ENCODE peak calls at places on chromosome 5, in ten cellular contexts. H, T, U, X, N, K, D, W, J and Q are unnamed samples.

GRCh38 chr5:59873113-59873512 is 20.4 kb downstream of the PDE4D start:
- DNase-seq in H (peak; percentile 63), T (no peak), U (no peak), X (peak; percentile 70), N (no peak), K (no peak), D (peak; percentile 12), W (no peak), J (no peak), Q (no peak)

GRCh38 chr5:155274484-155274883 is 260.9 kb downstream of the KIF4B start:
- DNase-seq in H (no peak), T (no peak), U (no peak), X (no peak), N (no peak), K (no peak), D (no peak), W (no peak), J (no peak), Q (no peak)

GRCh38 chr5:170907758-170908157 is 45.9 kb downstream of the RANBP17 start:
- DNase-seq in H (no peak), T (no peak), U (no peak), X (peak; percentile 58), N (no peak), K (no peak), D (no peak), W (no peak), J (no peak), Q (no peak)

GRCh38 chr5:121968910-121969607 is 7.3 kb downstream of the SRFBP1 start:
- DNase-seq in H (peak; percentile 97), T (no peak), U (no peak), X (peak; percentile 96), N (no peak), K (no peak), D (no peak), W (no peak), J (no peak), Q (no peak)

GRCh38 chr5:115377468-115378217 is 81.2 kb upstream of the CCDC112 start:
- DNase-seq in H (peak; percentile 68), T (no peak), U (no peak), X (peak; percentile 95), N (no peak), K (no peak), D (peak; percentile 37), W (no peak), J (peak; percentile 80), Q (no peak)

GRCh38 chr5:144162686-144163085 is 7.8 kb downstream of the YIPF5 start:
- DNase-seq in H (no peak), T (no peak), U (no peak), X (no peak), N (no peak), K (no peak), D (no peak), W (no peak), J (no peak), Q (no peak)

GRCh38 chr5:170218730-170219129 is 14.1 kb upstream of the C5orf58 start:
- DNase-seq in H (no peak), T (no peak), U (no peak), X (no peak), N (no peak), K (no peak), D (peak; percentile 29), W (no peak), J (no peak), Q (no peak)

GRCh38 chr5:123865641-123866040 is 353.7 kb downstream of the CSNK1G3 start:
- DNase-seq in H (no peak), T (no peak), U (no peak), X (peak; percentile 96), N (no peak), K (no peak), D (no peak), W (no peak), J (no peak), Q (no peak)

GRCh38 chr5:146947181-146947941 is 68.8 kb upstream of the PPP2R2B start:
- DNase-seq in H (peak; percentile 24), T (no peak), U (peak; percentile 5), X (peak; percentile 20), N (no peak), K (no peak), D (no peak), W (no peak), J (peak; percentile 8), Q (no peak)

GRCh38 chr5:38666668-38667498 is 110.4 kb upstream of the LIFR start:
- DNase-seq in H (peak; percentile 55), T (no peak), U (no peak), X (peak; percentile 43), N (peak; percentile 73), K (no peak), D (no peak), W (no peak), J (no peak), Q (no peak)

GRCh38 chr5:93076566-93076965 is 504.5 kb downstream of the NR2F1-AS1 start:
- DNase-seq in H (no peak), T (no peak), U (no peak), X (no peak), N (no peak), K (no peak), D (no peak), W (no peak), J (no peak), Q (no peak)

GRCh38 chr5:150104550-150104870 is 18.2 kb upstream of the CSF1R start:
- DNase-seq in H (no peak), T (no peak), U (no peak), X (no peak), N (no peak), K (no peak), D (no peak), W (no peak), J (no peak), Q (no peak)

GRCh38 chr5:43065384-43066230 is 25.5 kb upstream of the ANXA2R start:
- DNase-seq in H (peak; percentile 30), T (no peak), U (peak; percentile 60), X (peak; percentile 86), N (peak; percentile 86), K (no peak), D (peak; percentile 38), W (peak; percentile 59), J (peak; percentile 59), Q (peak; percentile 73)

GRCh38 chr5:72363146-72363802 is 43.1 kb downstream of the PTCD2 start:
- DNase-seq in H (peak; percentile 15), T (no peak), U (no peak), X (peak; percentile 87), N (no peak), K (no peak), D (no peak), W (no peak), J (no peak), Q (no peak)

GRCh38 chr5:124783794-124784193 is 37.4 kb upstream of the ZNF608 start:
- DNase-seq in H (no peak), T (no peak), U (no peak), X (no peak), N (no peak), K (no peak), D (peak; percentile 10), W (no peak), J (no peak), Q (no peak)

GRCh38 chr5:166845044-166845443 is 1446.4 kb upstream of the WWC1 start:
- DNase-seq in H (peak; percentile 18), T (no peak), U (no peak), X (peak; percentile 7), N (no peak), K (no peak), D (no peak), W (no peak), J (peak; percentile 23), Q (no peak)

GRCh38 chr5:154755361-154756202 is at the start of gene LARP1:
- DNase-seq in H (no peak), T (no peak), U (peak; percentile 11), X (peak; percentile 54), N (no peak), K (no peak), D (peak; percentile 46), W (no peak), J (peak; percentile 40), Q (no peak)

GRCh38 chr5:168607946-168608345 is 28.8 kb upstream of the PANK3 start:
- DNase-seq in H (no peak), T (no peak), U (no peak), X (no peak), N (no peak), K (no peak), D (no peak), W (no peak), J (no peak), Q (no peak)

GRCh38 chr5:175728316-175728715 is 70.4 kb downstream of the HRH2 start:
- DNase-seq in H (no peak), T (no peak), U (no peak), X (no peak), N (no peak), K (no peak), D (no peak), W (no peak), J (no peak), Q (no peak)

GRCh38 chr5:20020235-20020634 is 32.2 kb upstream of the CDH18 start:
- DNase-seq in H (no peak), T (no peak), U (no peak), X (no peak), N (no peak), K (no peak), D (no peak), W (no peak), J (no peak), Q (no peak)

GRCh38 chr5:65161655-65162054 is 320.1 kb downstream of the ADAMTS6 start:
- DNase-seq in H (no peak), T (no peak), U (no peak), X (peak; percentile 37), N (no peak), K (no peak), D (no peak), W (no peak), J (no peak), Q (no peak)

GRCh38 chr5:140800816-140801493 is at the start of gene PCDHA3:
- DNase-seq in H (peak; percentile 75), T (no peak), U (no peak), X (peak; percentile 41), N (no peak), K (no peak), D (peak; percentile 67), W (peak; percentile 72), J (no peak), Q (no peak)

GRCh38 chr5:96997265-96997859 is 61.5 kb downstream of the LNPEP start:
- DNase-seq in H (peak; percentile 61), T (no peak), U (no peak), X (peak; percentile 52), N (no peak), K (no peak), D (peak; percentile 77), W (peak; percentile 18), J (peak; percentile 58), Q (peak; percentile 58)

GRCh38 chr5:178425621-178426068 is 164.5 kb downstream of the COL23A1 start:
- DNase-seq in H (no peak), T (no peak), U (no peak), X (no peak), N (peak; percentile 64), K (no peak), D (no peak), W (no peak), J (no peak), Q (no peak)

GRCh38 chr5:126683912-126684311 is 83.2 kb downstream of the PHAX start:
- DNase-seq in H (no peak), T (no peak), U (no peak), X (no peak), N (no peak), K (no peak), D (no peak), W (no peak), J (no peak), Q (no peak)

GRCh38 chr5:103667068-103667467 is 104.5 kb upstream of the NUDT12 start:
- DNase-seq in H (no peak), T (no peak), U (no peak), X (peak; percentile 52), N (no peak), K (no peak), D (no peak), W (no peak), J (no peak), Q (no peak)

GRCh38 chr5:14284366-14285148 is 141.4 kb downstream of the TRIO start:
- DNase-seq in H (no peak), T (no peak), U (no peak), X (no peak), N (no peak), K (no peak), D (no peak), W (no peak), J (no peak), Q (no peak)

GRCh38 chr5:159257629-159258283 is 5.3 kb upstream of the UBLCP1 start:
- DNase-seq in H (no peak), T (no peak), U (no peak), X (no peak), N (no peak), K (no peak), D (no peak), W (no peak), J (no peak), Q (no peak)